ENCODE peak calls at places on chromosomes 11 and 22, in seven cellular contexts. M is AG09319; W is transverse colon; F is NCI-H446 treated with DMSO at 0.1 percent for 48 hours; G is sciatic nerve; S is RPMI7951; R is stimulated activated CD4-positive, alpha-beta T cell treated with anti-CD3 and anti-CD28 coated beads, Interleukin-15, amount 100 ng/mL, for 24 hours. H is an unnamed sample.

GRCh38 chr22:34814260-34814659 is 251.7 kb upstream of the ISX start:
- DNase-seq in W (no peak), R (no peak), M (no peak), F (no peak), S (peak), G (no peak), H (no peak)

GRCh38 chr11:111531687-111532364 is 8.7 kb upstream of the LAYN start:
- DNase-seq in G (no peak), M (peak), W (no peak), R (peak), F (no peak), S (peak), H (no peak)

GRCh38 chr11:102177974-102178631 is 67.9 kb downstream of the YAP1 start:
- DNase-seq in S (peak), M (peak), G (no peak), F (no peak), R (no peak), W (no peak), H (peak)

GRCh38 chr11:109432105-109432504 is 10.1 kb downstream of the C11orf87 start:
- DNase-seq in G (no peak), W (no peak), S (no peak), M (no peak), R (no peak), F (no peak), H (no peak)

GRCh38 chr22:35102663-35103062 is 36.7 kb downstream of the ISX start:
- DNase-seq in F (no peak), S (peak), M (no peak), G (no peak), W (peak), R (no peak), H (no peak)

GRCh38 chr11:2585566-2586090 is 114.2 kb downstream of the KCNQ1OT1 start:
- DNase-seq in F (no peak), W (no peak), R (no peak), M (no peak), S (no peak), G (peak), H (no peak)

GRCh38 chr22:41976070-41976901 is 7.0 kb downstream of the SEPTIN3 start:
- DNase-seq in G (peak), F (no peak), M (no peak), R (peak), W (peak), S (no peak), H (no peak)

GRCh38 chr11:66749091-66749490 is 20.1 kb upstream of the SPTBN2 start:
- DNase-seq in W (no peak), S (no peak), F (peak), M (no peak), G (no peak), R (no peak), H (peak)

GRCh38 chr22:30305519-30305905 is 16.2 kb upstream of the CASTOR1 start:
- DNase-seq in F (no peak), M (no peak), G (peak), W (peak), R (peak), S (no peak), H (no peak)

GRCh38 chr11:119375629-119376196 is 5.8 kb downstream of the USP2 start:
- DNase-seq in G (peak), R (no peak), W (peak), F (peak), M (no peak), S (peak), H (peak)